ENCODE peak calls at places on chromosomes 7 and 10, in nine cellular contexts. One of them, this sample, is unnamed.
A peak's percentile ranks its signal among the peaks of the same experiment; 100 is the strongest.

GRCh38 chr7:77351539-77352004 is 64.6 kb downstream of the GSAP start:
- DNase-seq in effector memory CD4-positive, alpha-beta T cell: peak; percentile 39
- DNase-seq in H9: no peak
- DNase-seq in cardiac muscle cell: no peak
- DNase-seq in GM23338: peak; percentile 32
- DNase-seq in CD4-positive, alpha-beta T cell: peak; percentile 41
- DNase-seq in prostate gland: no peak
- DNase-seq in SJSA1: no peak
- DNase-seq in CD8-positive, alpha-beta T cell: peak; percentile 8
- DNase-seq in this sample: no peak

GRCh38 chr10:61992683-61993629 is 91.5 kb downstream of the ARID5B start:
- DNase-seq in effector memory CD4-positive, alpha-beta T cell: peak; percentile 46
- DNase-seq in H9: no peak
- DNase-seq in cardiac muscle cell: no peak
- DNase-seq in GM23338: no peak
- DNase-seq in CD4-positive, alpha-beta T cell: peak; percentile 65
- DNase-seq in prostate gland: peak; percentile 33
- DNase-seq in SJSA1: no peak
- DNase-seq in CD8-positive, alpha-beta T cell: peak; percentile 27
- DNase-seq in this sample: no peak

GRCh38 chr7:47659664-47660462 is 78.0 kb upstream of the TNS3 start:
- DNase-seq in effector memory CD4-positive, alpha-beta T cell: no peak
- DNase-seq in H9: no peak
- DNase-seq in cardiac muscle cell: no peak
- DNase-seq in GM23338: no peak
- DNase-seq in CD4-positive, alpha-beta T cell: no peak
- DNase-seq in prostate gland: no peak
- DNase-seq in SJSA1: no peak
- DNase-seq in CD8-positive, alpha-beta T cell: no peak
- DNase-seq in this sample: no peak

GRCh38 chr7:156437021-156437614 is 203.5 kb upstream of the RNF32 start:
- DNase-seq in effector memory CD4-positive, alpha-beta T cell: no peak
- DNase-seq in H9: no peak
- DNase-seq in cardiac muscle cell: no peak
- DNase-seq in GM23338: no peak
- DNase-seq in CD4-positive, alpha-beta T cell: no peak
- DNase-seq in prostate gland: no peak
- DNase-seq in SJSA1: no peak
- DNase-seq in CD8-positive, alpha-beta T cell: no peak
- DNase-seq in this sample: no peak

GRCh38 chr10:69826789-69827532 is 25.3 kb downstream of the COL13A1 start:
- DNase-seq in effector memory CD4-positive, alpha-beta T cell: no peak
- DNase-seq in H9: no peak
- DNase-seq in cardiac muscle cell: no peak
- DNase-seq in GM23338: peak; percentile 71
- DNase-seq in CD4-positive, alpha-beta T cell: no peak
- DNase-seq in prostate gland: no peak
- DNase-seq in SJSA1: no peak
- DNase-seq in CD8-positive, alpha-beta T cell: no peak
- DNase-seq in this sample: no peak

GRCh38 chr7:141133646-141134045 is 59.8 kb downstream of the TMEM178B start:
- DNase-seq in effector memory CD4-positive, alpha-beta T cell: no peak
- DNase-seq in H9: no peak
- DNase-seq in cardiac muscle cell: no peak
- DNase-seq in GM23338: no peak
- DNase-seq in CD4-positive, alpha-beta T cell: no peak
- DNase-seq in prostate gland: no peak
- DNase-seq in SJSA1: no peak
- DNase-seq in CD8-positive, alpha-beta T cell: no peak
- DNase-seq in this sample: no peak

GRCh38 chr7:44107961-44108767 is 4.0 kb downstream of the AEBP1 start:
- DNase-seq in effector memory CD4-positive, alpha-beta T cell: no peak
- DNase-seq in H9: no peak
- DNase-seq in cardiac muscle cell: no peak
- DNase-seq in GM23338: no peak
- DNase-seq in CD4-positive, alpha-beta T cell: no peak
- DNase-seq in prostate gland: no peak
- DNase-seq in SJSA1: no peak
- DNase-seq in CD8-positive, alpha-beta T cell: no peak
- DNase-seq in this sample: no peak

GRCh38 chr10:93199221-93199681 is 125.6 kb downstream of the CYP26A1 start:
- DNase-seq in effector memory CD4-positive, alpha-beta T cell: no peak
- DNase-seq in H9: no peak
- DNase-seq in cardiac muscle cell: peak; percentile 58
- DNase-seq in GM23338: no peak
- DNase-seq in CD4-positive, alpha-beta T cell: no peak
- DNase-seq in prostate gland: peak; percentile 46
- DNase-seq in SJSA1: peak; percentile 92
- DNase-seq in CD8-positive, alpha-beta T cell: no peak
- DNase-seq in this sample: no peak

GRCh38 chr7:128381161-128381821 is 19.8 kb upstream of the PRRT4 start:
- DNase-seq in effector memory CD4-positive, alpha-beta T cell: no peak
- DNase-seq in H9: peak; percentile 85
- DNase-seq in cardiac muscle cell: peak; percentile 69
- DNase-seq in GM23338: peak; percentile 94
- DNase-seq in CD4-positive, alpha-beta T cell: no peak
- DNase-seq in prostate gland: no peak
- DNase-seq in SJSA1: no peak
- DNase-seq in CD8-positive, alpha-beta T cell: no peak
- DNase-seq in this sample: no peak

GRCh38 chr10:115895196-115895595 is 377.8 kb downstream of the GFRA1 start:
- DNase-seq in effector memory CD4-positive, alpha-beta T cell: no peak
- DNase-seq in H9: no peak
- DNase-seq in cardiac muscle cell: no peak
- DNase-seq in GM23338: no peak
- DNase-seq in CD4-positive, alpha-beta T cell: no peak
- DNase-seq in prostate gland: no peak
- DNase-seq in SJSA1: no peak
- DNase-seq in CD8-positive, alpha-beta T cell: no peak
- DNase-seq in this sample: no peak

GRCh38 chr7:69654381-69654780 is 56.1 kb downstream of the AUTS2 start:
- DNase-seq in effector memory CD4-positive, alpha-beta T cell: no peak
- DNase-seq in H9: no peak
- DNase-seq in cardiac muscle cell: no peak
- DNase-seq in GM23338: no peak
- DNase-seq in CD4-positive, alpha-beta T cell: no peak
- DNase-seq in prostate gland: peak; percentile 41
- DNase-seq in SJSA1: no peak
- DNase-seq in CD8-positive, alpha-beta T cell: no peak
- DNase-seq in this sample: no peak

GRCh38 chr7:114889646-114890285 is 32.1 kb upstream of the MDFIC start:
- DNase-seq in effector memory CD4-positive, alpha-beta T cell: no peak
- DNase-seq in H9: no peak
- DNase-seq in cardiac muscle cell: no peak
- DNase-seq in GM23338: peak; percentile 5
- DNase-seq in CD4-positive, alpha-beta T cell: no peak
- DNase-seq in prostate gland: no peak
- DNase-seq in SJSA1: peak; percentile 49
- DNase-seq in CD8-positive, alpha-beta T cell: no peak
- DNase-seq in this sample: no peak

GRCh38 chr7:909358-910329 is 33.3 kb downstream of the GET4 start:
- DNase-seq in effector memory CD4-positive, alpha-beta T cell: no peak
- DNase-seq in H9: no peak
- DNase-seq in cardiac muscle cell: peak; percentile 42
- DNase-seq in GM23338: no peak
- DNase-seq in CD4-positive, alpha-beta T cell: no peak
- DNase-seq in prostate gland: no peak
- DNase-seq in SJSA1: peak; percentile 71
- DNase-seq in CD8-positive, alpha-beta T cell: no peak
- DNase-seq in this sample: peak; percentile 41

GRCh38 chr7:117127585-117128168 is 174.4 kb downstream of the ST7 start:
- DNase-seq in effector memory CD4-positive, alpha-beta T cell: no peak
- DNase-seq in H9: no peak
- DNase-seq in cardiac muscle cell: peak; percentile 68
- DNase-seq in GM23338: peak; percentile 68
- DNase-seq in CD4-positive, alpha-beta T cell: peak; percentile 26
- DNase-seq in prostate gland: peak; percentile 47
- DNase-seq in SJSA1: no peak
- DNase-seq in CD8-positive, alpha-beta T cell: no peak
- DNase-seq in this sample: no peak

GRCh38 chr7:132742152-132742551 is 165.9 kb upstream of the PLXNA4 start:
- DNase-seq in effector memory CD4-positive, alpha-beta T cell: no peak
- DNase-seq in H9: no peak
- DNase-seq in cardiac muscle cell: no peak
- DNase-seq in GM23338: no peak
- DNase-seq in CD4-positive, alpha-beta T cell: no peak
- DNase-seq in prostate gland: no peak
- DNase-seq in SJSA1: no peak
- DNase-seq in CD8-positive, alpha-beta T cell: no peak
- DNase-seq in this sample: no peak

GRCh38 chr10:115417585-115418265 is 324.6 kb downstream of the ATRNL1 start:
- DNase-seq in effector memory CD4-positive, alpha-beta T cell: no peak
- DNase-seq in H9: peak; percentile 77
- DNase-seq in cardiac muscle cell: peak; percentile 64
- DNase-seq in GM23338: peak; percentile 89
- DNase-seq in CD4-positive, alpha-beta T cell: no peak
- DNase-seq in prostate gland: peak; percentile 13
- DNase-seq in SJSA1: peak; percentile 49
- DNase-seq in CD8-positive, alpha-beta T cell: no peak
- DNase-seq in this sample: no peak

GRCh38 chr10:5293691-5294550 is 70.8 kb upstream of the UCN3 start:
- DNase-seq in effector memory CD4-positive, alpha-beta T cell: peak; percentile 51
- DNase-seq in H9: peak; percentile 98
- DNase-seq in cardiac muscle cell: peak; percentile 65
- DNase-seq in GM23338: peak; percentile 95
- DNase-seq in CD4-positive, alpha-beta T cell: peak; percentile 48
- DNase-seq in prostate gland: no peak
- DNase-seq in SJSA1: peak; percentile 80
- DNase-seq in CD8-positive, alpha-beta T cell: no peak
- DNase-seq in this sample: no peak

GRCh38 chr10:93458821-93459257 is 23.3 kb downstream of the MYOF start:
- DNase-seq in effector memory CD4-positive, alpha-beta T cell: no peak
- DNase-seq in H9: peak; percentile 82
- DNase-seq in cardiac muscle cell: peak; percentile 48
- DNase-seq in GM23338: peak; percentile 41
- DNase-seq in CD4-positive, alpha-beta T cell: no peak
- DNase-seq in prostate gland: peak; percentile 79
- DNase-seq in SJSA1: peak; percentile 99
- DNase-seq in CD8-positive, alpha-beta T cell: no peak
- DNase-seq in this sample: no peak

GRCh38 chr10:88473989-88474883 is 108.9 kb downstream of the RNLS start:
- DNase-seq in effector memory CD4-positive, alpha-beta T cell: no peak
- DNase-seq in H9: no peak
- DNase-seq in cardiac muscle cell: no peak
- DNase-seq in GM23338: peak; percentile 3
- DNase-seq in CD4-positive, alpha-beta T cell: no peak
- DNase-seq in prostate gland: peak; percentile 30
- DNase-seq in SJSA1: no peak
- DNase-seq in CD8-positive, alpha-beta T cell: no peak
- DNase-seq in this sample: no peak

GRCh38 chr7:157464971-157465481 is 128.2 kb downstream of the DNAJB6 start:
- DNase-seq in effector memory CD4-positive, alpha-beta T cell: no peak
- DNase-seq in H9: no peak
- DNase-seq in cardiac muscle cell: no peak
- DNase-seq in GM23338: no peak
- DNase-seq in CD4-positive, alpha-beta T cell: no peak
- DNase-seq in prostate gland: no peak
- DNase-seq in SJSA1: peak; percentile 34
- DNase-seq in CD8-positive, alpha-beta T cell: no peak
- DNase-seq in this sample: no peak

DNA sequence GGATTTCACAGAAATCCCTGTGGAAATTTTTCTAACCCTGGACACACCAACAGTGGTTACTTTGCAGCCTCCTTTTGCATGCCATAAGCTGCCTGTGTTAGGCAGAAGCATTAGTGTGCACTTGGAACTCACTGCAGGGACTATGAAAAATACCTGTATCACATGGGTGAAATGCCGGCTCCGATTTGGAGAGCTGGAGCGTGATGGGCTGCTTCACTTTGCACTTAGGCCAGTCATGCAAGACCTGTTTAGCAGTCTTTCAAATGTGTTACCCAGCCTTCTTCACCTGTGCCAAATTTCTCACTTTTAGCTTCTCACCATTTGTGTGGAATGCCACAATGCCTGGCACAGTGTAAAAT is 11.3 kb downstream of the NCOA4 start:
- DNase-seq in effector memory CD4-positive, alpha-beta T cell: no peak
- DNase-seq in H9: no peak
- DNase-seq in cardiac muscle cell: peak; percentile 27
- DNase-seq in GM23338: no peak
- DNase-seq in CD4-positive, alpha-beta T cell: no peak
- DNase-seq in prostate gland: no peak
- DNase-seq in SJSA1: no peak
- DNase-seq in CD8-positive, alpha-beta T cell: no peak
- DNase-seq in this sample: no peak
- H3K27ac ChIP-seq in effector memory CD4-positive, alpha-beta T cell: no peak overlapping the region
- H3K27ac ChIP-seq in H9: no peak overlapping the region
- H3K27ac ChIP-seq in cardiac muscle cell: peak overlapping the region; percentile 86
- H3K27ac ChIP-seq in GM23338: no peak overlapping the region
- H3K27ac ChIP-seq in CD4-positive, alpha-beta T cell: no peak overlapping the region
- H3K27ac ChIP-seq in prostate gland: no peak overlapping the region
- H3K27ac ChIP-seq in SJSA1: no peak overlapping the region
- H3K27ac ChIP-seq in CD8-positive, alpha-beta T cell: no peak overlapping the region
- H3K27ac ChIP-seq in this sample: peak overlapping the region; percentile 11

DNA sequence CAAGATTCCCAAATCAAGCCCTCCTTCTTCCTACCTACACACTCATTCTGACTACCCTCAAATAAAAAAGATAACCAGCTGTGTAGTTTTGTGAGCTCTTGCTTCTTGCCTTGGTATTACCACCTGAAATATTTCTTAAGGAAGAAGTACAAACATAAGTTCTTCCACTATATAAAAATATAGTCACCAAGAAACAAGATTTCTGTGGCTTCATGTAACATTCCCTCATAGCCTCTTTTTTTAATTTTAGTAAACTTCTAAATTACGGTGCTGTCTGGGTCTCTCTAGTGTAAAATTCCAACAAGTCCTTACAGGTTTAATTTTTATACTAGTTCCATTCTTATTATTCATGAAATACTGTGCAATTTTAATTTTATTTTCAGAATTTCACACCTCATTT is 9.0 kb downstream of the SKAP2 start:
- DNase-seq in effector memory CD4-positive, alpha-beta T cell: no peak
- DNase-seq in H9: no peak
- DNase-seq in cardiac muscle cell: no peak
- DNase-seq in GM23338: no peak
- DNase-seq in CD4-positive, alpha-beta T cell: no peak
- DNase-seq in prostate gland: no peak
- DNase-seq in SJSA1: no peak
- DNase-seq in CD8-positive, alpha-beta T cell: no peak
- DNase-seq in this sample: no peak
- H3K27ac ChIP-seq in effector memory CD4-positive, alpha-beta T cell: no peak overlapping the region
- H3K27ac ChIP-seq in H9: no peak overlapping the region
- H3K27ac ChIP-seq in cardiac muscle cell: no peak overlapping the region
- H3K27ac ChIP-seq in GM23338: no peak overlapping the region
- H3K27ac ChIP-seq in CD4-positive, alpha-beta T cell: no peak overlapping the region
- H3K27ac ChIP-seq in prostate gland: no peak overlapping the region
- H3K27ac ChIP-seq in SJSA1: no peak overlapping the region
- H3K27ac ChIP-seq in CD8-positive, alpha-beta T cell: no peak overlapping the region
- H3K27ac ChIP-seq in this sample: no peak overlapping the region

GRCh38 chr10:24097771-24098207 is 111.1 kb upstream of the KIAA1217 start:
- DNase-seq in effector memory CD4-positive, alpha-beta T cell: no peak
- DNase-seq in H9: peak; percentile 28
- DNase-seq in cardiac muscle cell: no peak
- DNase-seq in GM23338: no peak
- DNase-seq in CD4-positive, alpha-beta T cell: no peak
- DNase-seq in prostate gland: peak; percentile 6
- DNase-seq in SJSA1: no peak
- DNase-seq in CD8-positive, alpha-beta T cell: no peak
- DNase-seq in this sample: no peak
- H3K27ac ChIP-seq in effector memory CD4-positive, alpha-beta T cell: no peak overlapping the region
- H3K27ac ChIP-seq in H9: no peak overlapping the region
- H3K27ac ChIP-seq in cardiac muscle cell: no peak overlapping the region
- H3K27ac ChIP-seq in GM23338: no peak overlapping the region
- H3K27ac ChIP-seq in CD4-positive, alpha-beta T cell: no peak overlapping the region
- H3K27ac ChIP-seq in prostate gland: no peak overlapping the region
- H3K27ac ChIP-seq in SJSA1: no peak overlapping the region
- H3K27ac ChIP-seq in CD8-positive, alpha-beta T cell: no peak overlapping the region
- H3K27ac ChIP-seq in this sample: no peak overlapping the region

GRCh38 chr7:57343901-57344622 is 105.9 kb upstream of the ZNF716 start:
- DNase-seq in effector memory CD4-positive, alpha-beta T cell: no peak
- DNase-seq in H9: no peak
- DNase-seq in cardiac muscle cell: no peak
- DNase-seq in GM23338: no peak
- DNase-seq in CD4-positive, alpha-beta T cell: no peak
- DNase-seq in prostate gland: no peak
- DNase-seq in SJSA1: no peak
- DNase-seq in CD8-positive, alpha-beta T cell: no peak
- DNase-seq in this sample: no peak
- H3K27ac ChIP-seq in effector memory CD4-positive, alpha-beta T cell: no peak overlapping the region
- H3K27ac ChIP-seq in H9: no peak overlapping the region
- H3K27ac ChIP-seq in cardiac muscle cell: no peak overlapping the region
- H3K27ac ChIP-seq in GM23338: no peak overlapping the region
- H3K27ac ChIP-seq in CD4-positive, alpha-beta T cell: no peak overlapping the region
- H3K27ac ChIP-seq in prostate gland: no peak overlapping the region
- H3K27ac ChIP-seq in SJSA1: no peak overlapping the region
- H3K27ac ChIP-seq in CD8-positive, alpha-beta T cell: no peak overlapping the region
- H3K27ac ChIP-seq in this sample: no peak overlapping the region